ENCODE peak calls at places on chromosome 2, in nine cellular contexts. B is progenitor cell of endocrine pancreas, G is fibroblast of lung, J is tibial nerve, Q is bronchial epithelial cell, D is AG04449, S is mesothelial cell of epicardium, O is GM20000, N is uterus. E is an unnamed sample.

GRCh38 chr2:201971516-201972228 is 62.0 kb upstream of the FZD7 start:
- DNase-seq in B (no peak), G (peak), J (no peak), Q (no peak), D (peak), S (no peak), O (no peak), N (no peak), E (no peak)

GRCh38 chr2:44777542-44777941 is 164.0 kb upstream of the SIX3 start:
- DNase-seq in B (no peak), G (no peak), J (no peak), Q (peak), D (no peak), S (no peak), O (no peak), N (no peak), E (no peak)

GRCh38 chr2:112273349-112273748 is 2.0 kb upstream of the ZC3H6 start:
- DNase-seq in B (no peak), G (no peak), J (no peak), Q (no peak), D (no peak), S (no peak), O (no peak), N (no peak), E (no peak)

GRCh38 chr2:85273732-85274731 is 53.8 kb downstream of the TGOLN2 start:
- DNase-seq in B (no peak), G (peak), J (no peak), Q (peak), D (no peak), S (peak), O (no peak), N (peak), E (no peak)

GRCh38 chr2:54329482-54330225 is 73.6 kb upstream of the TSPYL6 start:
- DNase-seq in B (no peak), G (no peak), J (no peak), Q (peak), D (no peak), S (no peak), O (no peak), N (no peak), E (no peak)

GRCh38 chr2:153864022-153864421 is 7.7 kb upstream of the GALNT13 start:
- DNase-seq in B (no peak), G (no peak), J (no peak), Q (no peak), D (no peak), S (no peak), O (no peak), N (no peak), E (no peak)

GRCh38 chr2:29293830-29294438 is 178.7 kb downstream of the CLIP4 start:
- DNase-seq in B (peak), G (peak), J (no peak), Q (peak), D (no peak), S (peak), O (peak), N (no peak), E (peak)

GRCh38 chr2:241265506-241265905 is 50.0 kb downstream of the HDLBP start:
- DNase-seq in B (no peak), G (no peak), J (no peak), Q (no peak), D (no peak), S (no peak), O (no peak), N (no peak), E (no peak)

GRCh38 chr2:138395565-138396306 is 105.8 kb upstream of the SPOPL start:
- DNase-seq in B (no peak), G (peak), J (no peak), Q (peak), D (no peak), S (no peak), O (no peak), N (no peak), E (no peak)

GRCh38 chr2:223306371-223306770 is 254.4 kb downstream of the KCNE4 start:
- DNase-seq in B (no peak), G (peak), J (no peak), Q (peak), D (no peak), S (no peak), O (peak), N (no peak), E (peak)

GRCh38 chr2:236972491-236973379 is 113.0 kb upstream of the COPS8 start:
- DNase-seq in B (no peak), G (peak), J (peak), Q (peak), D (peak), S (no peak), O (no peak), N (no peak), E (no peak)

GRCh38 chr2:193371200-193371599 is 1176.5 kb upstream of the TMEFF2 start:
- DNase-seq in B (no peak), G (no peak), J (no peak), Q (no peak), D (no peak), S (no peak), O (no peak), N (no peak), E (no peak)

GRCh38 chr2:17461087-17461475 is 57.2 kb downstream of the RAD51AP2 start:
- DNase-seq in B (no peak), G (no peak), J (no peak), Q (no peak), D (no peak), S (no peak), O (no peak), N (no peak), E (no peak)

GRCh38 chr2:218328294-218328693 is 28.4 kb upstream of the CATIP start:
- DNase-seq in B (no peak), G (no peak), J (no peak), Q (no peak), D (no peak), S (no peak), O (no peak), N (no peak), E (no peak)

GRCh38 chr2:143685439-143686078 is 556.3 kb downstream of the ARHGAP15 start:
- DNase-seq in B (no peak), G (no peak), J (no peak), Q (no peak), D (no peak), S (no peak), O (no peak), N (no peak), E (no peak)

GRCh38 chr2:143688815-143689214 is 559.6 kb downstream of the ARHGAP15 start:
- DNase-seq in B (no peak), G (no peak), J (no peak), Q (no peak), D (no peak), S (no peak), O (no peak), N (no peak), E (no peak)

GRCh38 chr2:143684731-143685364 is 555.6 kb downstream of the ARHGAP15 start:
- DNase-seq in B (no peak), G (no peak), J (no peak), Q (no peak), D (no peak), S (no peak), O (no peak), N (no peak), E (no peak)

GRCh38 chr2:143688248-143688647 is 559.0 kb downstream of the ARHGAP15 start:
- DNase-seq in B (no peak), G (no peak), J (no peak), Q (no peak), D (no peak), S (no peak), O (no peak), N (no peak), E (no peak)

DNA sequence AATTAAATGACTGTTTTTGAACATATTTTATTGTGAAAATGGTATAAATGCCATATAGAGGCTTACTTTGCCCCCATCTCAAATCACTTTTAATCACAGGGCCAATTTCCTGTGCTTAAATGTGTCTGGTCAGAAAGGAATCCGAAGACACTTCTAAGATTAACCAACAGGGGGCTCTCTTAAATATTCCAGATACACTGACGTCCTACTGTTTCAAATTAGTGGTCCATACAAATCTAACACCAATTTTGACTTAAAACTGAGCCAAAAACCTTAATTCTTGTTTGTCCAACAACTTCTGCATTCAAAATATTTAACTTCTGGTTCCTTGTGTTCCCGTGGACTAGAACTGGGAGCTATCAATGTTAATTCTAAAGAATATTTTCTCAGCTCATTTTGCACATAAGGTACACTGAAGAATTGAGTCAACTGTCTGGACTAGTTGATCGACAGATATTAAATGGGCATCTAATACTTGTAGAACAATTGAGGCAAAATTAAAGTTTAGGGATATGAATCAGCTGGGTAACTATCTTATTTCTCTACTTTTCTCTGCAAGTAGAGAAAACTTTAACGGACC is 557.5 kb downstream of the ARHGAP15 start:
- DNase-seq in B (no peak), G (peak), J (no peak), Q (peak), D (no peak), S (no peak), O (peak), N (no peak), E (peak)
- TF ChIP-seq CTCF in B (peak), G (peak), J (peak), Q (peak), D (peak), S (peak), O (no peak), N (peak), E (peak)

DNA sequence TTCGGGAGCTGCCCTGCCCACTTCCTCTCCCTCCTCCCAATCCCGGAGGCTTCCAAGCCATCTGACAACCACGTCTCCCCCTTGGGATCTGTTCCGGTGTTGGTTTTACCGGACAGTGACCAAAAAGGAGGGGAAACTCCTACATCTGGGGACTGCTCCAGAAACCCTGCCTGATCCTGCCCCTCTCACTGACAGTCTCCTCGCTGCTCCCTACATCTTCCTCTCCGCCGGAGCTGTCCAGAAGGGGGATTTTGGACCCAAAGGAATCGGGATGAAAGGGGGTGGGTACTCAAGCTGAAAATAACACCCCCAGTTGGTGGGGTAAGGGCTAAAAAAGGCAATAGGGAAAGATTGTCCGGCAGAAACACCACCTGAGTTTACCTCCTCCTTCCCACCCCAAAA is 1.5 kb downstream of the INO80D start:
- DNase-seq in B (no peak), G (peak), J (peak), Q (peak), D (no peak), S (peak), O (peak), N (peak), E (peak)
- TF ChIP-seq CTCF in B (no peak), G (no peak), J (no peak), Q (no peak), D (no peak), S (no peak), O (no peak), N (peak), E (no peak)

GRCh38 chr2:225008935-225009334 is 33.3 kb downstream of the DOCK10 start:
- DNase-seq in B (no peak), G (peak), J (no peak), Q (no peak), D (no peak), S (no peak), O (no peak), N (no peak), E (peak)
- TF ChIP-seq CTCF in B (peak), G (peak), J (no peak), Q (peak), D (peak), S (no peak), O (peak), N (no peak), E (peak)

DNA sequence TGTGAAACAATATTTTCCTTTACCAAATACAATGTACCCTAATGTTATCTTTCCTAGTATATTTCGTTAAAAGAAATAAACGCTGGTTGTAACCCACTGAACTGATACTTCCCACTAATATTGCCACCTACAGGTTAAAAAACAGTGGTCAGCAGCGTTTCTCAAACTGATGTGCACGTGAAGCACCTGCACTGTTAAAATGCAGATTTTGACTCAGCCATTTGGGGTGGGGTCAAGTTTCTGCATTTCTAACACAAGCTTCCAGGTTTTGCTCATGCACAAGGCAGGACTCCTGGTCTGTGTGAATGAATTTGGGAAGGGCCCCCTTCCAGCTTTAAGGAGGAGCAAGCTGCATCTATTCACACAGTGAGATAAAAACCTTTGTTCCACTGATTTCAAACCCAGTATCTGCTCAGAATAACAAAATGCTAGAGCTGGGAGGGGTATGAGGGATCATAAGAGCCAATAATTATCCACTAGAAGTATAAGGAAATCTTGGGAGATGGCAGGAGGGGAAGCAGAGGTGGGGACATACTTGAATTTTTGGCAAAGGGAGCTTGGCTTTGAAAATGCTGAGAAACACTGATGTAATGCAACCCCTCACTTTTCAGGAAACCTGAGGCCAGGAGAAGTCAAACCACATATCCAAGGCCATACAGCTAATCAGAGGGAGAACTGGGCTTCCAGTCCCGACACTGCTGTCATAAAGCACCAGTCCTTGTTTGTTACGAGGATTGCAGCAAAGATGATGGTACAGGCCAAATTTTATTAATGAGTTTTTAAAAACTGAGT is 116.2 kb downstream of the RBMS1 start:
- DNase-seq in B (no peak), G (peak), J (no peak), Q (no peak), D (no peak), S (no peak), O (no peak), N (no peak), E (no peak)
- TF ChIP-seq CTCF in B (peak), G (peak), J (no peak), Q (no peak), D (no peak), S (no peak), O (no peak), N (no peak), E (no peak)

GRCh38 chr2:100924122-100924519 is 78.0 kb upstream of the RPL31 start:
- DNase-seq in B (no peak), G (no peak), J (no peak), Q (no peak), D (no peak), S (no peak), O (no peak), N (no peak), E (no peak)

GRCh38 chr2:100924520-100925451 is 77.3 kb upstream of the RPL31 start:
- DNase-seq in B (no peak), G (peak), J (no peak), Q (no peak), D (no peak), S (no peak), O (peak), N (peak), E (no peak)

GRCh38 chr2:100921685-100922161 is 80.4 kb upstream of the RPL31 start:
- DNase-seq in B (no peak), G (peak), J (no peak), Q (peak), D (peak), S (no peak), O (no peak), N (no peak), E (no peak)

GRCh38 chr2:100923461-100924020 is 78.5 kb upstream of the RPL31 start:
- DNase-seq in B (no peak), G (no peak), J (no peak), Q (no peak), D (no peak), S (no peak), O (no peak), N (no peak), E (no peak)

DNA sequence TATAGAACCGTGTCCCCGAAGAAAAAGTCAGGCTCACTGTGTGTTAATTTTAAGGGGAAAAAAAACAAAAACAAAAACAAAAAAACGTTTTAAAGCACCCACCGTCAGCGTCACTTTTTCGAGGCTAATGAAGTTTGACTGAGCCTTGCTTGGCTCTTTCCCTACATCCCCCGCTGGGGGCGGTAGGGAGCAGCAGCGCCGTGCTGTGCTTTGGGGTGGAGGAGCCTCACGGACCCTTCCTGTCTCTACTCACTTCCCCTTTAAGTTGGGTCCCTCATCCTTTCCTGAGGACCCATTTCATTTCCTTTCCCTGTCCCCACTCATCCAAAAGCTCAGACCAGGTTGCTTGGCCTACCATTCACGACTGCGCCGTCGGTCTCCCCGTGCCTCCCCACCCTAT is 82.8 kb upstream of the RPL31 start:
- DNase-seq in B (no peak), G (no peak), J (no peak), Q (no peak), D (no peak), S (no peak), O (peak), N (no peak), E (no peak)
- TF ChIP-seq CTCF in B (peak), G (peak), J (no peak), Q (peak), D (peak), S (peak), O (peak), N (no peak), E (peak)

DNA sequence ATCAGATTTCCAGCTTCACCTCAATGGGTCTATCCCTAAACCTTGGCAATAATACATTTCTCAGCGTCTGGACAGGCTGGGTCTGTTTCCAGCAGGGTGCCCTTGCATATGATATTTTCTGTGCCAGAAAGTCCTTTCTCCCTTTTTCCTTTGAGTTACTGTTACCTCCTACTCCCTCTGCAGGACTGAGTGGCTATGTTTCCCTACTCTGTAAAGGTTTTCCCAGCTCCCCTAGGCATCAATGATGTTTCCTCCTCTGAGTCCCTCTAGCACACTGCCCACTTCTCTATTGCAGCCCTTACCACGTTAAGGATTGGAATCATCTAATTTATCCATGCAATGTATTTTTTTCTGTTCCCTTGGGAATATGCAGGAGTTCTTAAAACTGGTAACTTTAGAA is 118.3 kb upstream of the REV1 start:
- DNase-seq in B (no peak), G (no peak), J (no peak), Q (no peak), D (no peak), S (no peak), O (no peak), N (no peak), E (no peak)
- TF ChIP-seq CTCF in B (no peak), G (peak), J (no peak), Q (no peak), D (peak), S (no peak), O (no peak), N (no peak), E (no peak)